ENCODE peak calls at places on chromosomes 1 and 21, in eight cellular contexts. One of them, this sample, is unnamed.

GRCh38 chr1:20417581-20417980 is 68.4 kb downstream of the CAMK2N1 start:
- DNase-seq in spleen: no peak
- DNase-seq in suprapubic skin: no peak
- DNase-seq in endothelial cell of umbilical vein: no peak
- DNase-seq in HL-60: no peak
- DNase-seq in transverse colon: no peak
- DNase-seq in esophagus muscularis mucosa: no peak
- DNase-seq in stomach: no peak
- DNase-seq in this sample: no peak

GRCh38 chr1:119420638-119421037 is 5.7 kb downstream of the HSD3B2 start:
- DNase-seq in spleen: no peak
- DNase-seq in suprapubic skin: no peak
- DNase-seq in endothelial cell of umbilical vein: no peak
- DNase-seq in HL-60: no peak
- DNase-seq in transverse colon: no peak
- DNase-seq in esophagus muscularis mucosa: no peak
- DNase-seq in stomach: no peak
- DNase-seq in this sample: no peak

GRCh38 chr1:27522860-27523665 is 33.1 kb upstream of the WASF2 start:
- DNase-seq in spleen: no peak
- DNase-seq in suprapubic skin: no peak
- DNase-seq in endothelial cell of umbilical vein: peak
- DNase-seq in HL-60: peak
- DNase-seq in transverse colon: no peak
- DNase-seq in esophagus muscularis mucosa: no peak
- DNase-seq in stomach: no peak
- DNase-seq in this sample: no peak

GRCh38 chr1:230682274-230682673 is 31.6 kb downstream of the AGT start:
- DNase-seq in spleen: no peak
- DNase-seq in suprapubic skin: no peak
- DNase-seq in endothelial cell of umbilical vein: no peak
- DNase-seq in HL-60: no peak
- DNase-seq in transverse colon: no peak
- DNase-seq in esophagus muscularis mucosa: no peak
- DNase-seq in stomach: no peak
- DNase-seq in this sample: no peak

GRCh38 chr1:38657873-38658272 is 201.7 kb downstream of the RRAGC start:
- DNase-seq in spleen: no peak
- DNase-seq in suprapubic skin: no peak
- DNase-seq in endothelial cell of umbilical vein: no peak
- DNase-seq in HL-60: no peak
- DNase-seq in transverse colon: no peak
- DNase-seq in esophagus muscularis mucosa: no peak
- DNase-seq in stomach: no peak
- DNase-seq in this sample: no peak

GRCh38 chr1:200323856-200324400 is 85.9 kb downstream of the ZNF281 start:
- DNase-seq in spleen: no peak
- DNase-seq in suprapubic skin: no peak
- DNase-seq in endothelial cell of umbilical vein: no peak
- DNase-seq in HL-60: no peak
- DNase-seq in transverse colon: no peak
- DNase-seq in esophagus muscularis mucosa: no peak
- DNase-seq in stomach: no peak
- DNase-seq in this sample: no peak

GRCh38 chr1:26907071-26907922 is 6.5 kb downstream of the NR0B2 start:
- DNase-seq in spleen: no peak
- DNase-seq in suprapubic skin: no peak
- DNase-seq in endothelial cell of umbilical vein: peak
- DNase-seq in HL-60: no peak
- DNase-seq in transverse colon: peak
- DNase-seq in esophagus muscularis mucosa: no peak
- DNase-seq in stomach: peak
- DNase-seq in this sample: no peak

GRCh38 chr21:18449586-18449985 is 46.0 kb upstream of the TMPRSS15 start:
- DNase-seq in spleen: no peak
- DNase-seq in suprapubic skin: no peak
- DNase-seq in endothelial cell of umbilical vein: no peak
- DNase-seq in HL-60: no peak
- DNase-seq in transverse colon: no peak
- DNase-seq in esophagus muscularis mucosa: no peak
- DNase-seq in stomach: no peak
- DNase-seq in this sample: no peak

GRCh38 chr1:24094554-24094953 is 17.4 kb downstream of the MYOM3 start:
- DNase-seq in spleen: no peak
- DNase-seq in suprapubic skin: no peak
- DNase-seq in endothelial cell of umbilical vein: no peak
- DNase-seq in HL-60: no peak
- DNase-seq in transverse colon: no peak
- DNase-seq in esophagus muscularis mucosa: no peak
- DNase-seq in stomach: no peak
- DNase-seq in this sample: no peak

GRCh38 chr1:86339421-86339820 is 56.7 kb downstream of the ODF2L start:
- DNase-seq in spleen: no peak
- DNase-seq in suprapubic skin: no peak
- DNase-seq in endothelial cell of umbilical vein: no peak
- DNase-seq in HL-60: peak
- DNase-seq in transverse colon: no peak
- DNase-seq in esophagus muscularis mucosa: no peak
- DNase-seq in stomach: no peak
- DNase-seq in this sample: no peak

GRCh38 chr1:181778630-181779285 is 282.8 kb downstream of the ZNF648 start:
- DNase-seq in spleen: no peak
- DNase-seq in suprapubic skin: no peak
- DNase-seq in endothelial cell of umbilical vein: no peak
- DNase-seq in HL-60: no peak
- DNase-seq in transverse colon: no peak
- DNase-seq in esophagus muscularis mucosa: no peak
- DNase-seq in stomach: no peak
- DNase-seq in this sample: no peak

GRCh38 chr21:42071146-42071737 is at the start of gene UMODL1:
- DNase-seq in spleen: peak
- DNase-seq in suprapubic skin: no peak
- DNase-seq in endothelial cell of umbilical vein: no peak
- DNase-seq in HL-60: no peak
- DNase-seq in transverse colon: no peak
- DNase-seq in esophagus muscularis mucosa: no peak
- DNase-seq in stomach: no peak
- DNase-seq in this sample: no peak

GRCh38 chr1:225906467-225906866 is 17.5 kb upstream of the LEFTY1 start:
- DNase-seq in spleen: peak
- DNase-seq in suprapubic skin: no peak
- DNase-seq in endothelial cell of umbilical vein: no peak
- DNase-seq in HL-60: no peak
- DNase-seq in transverse colon: no peak
- DNase-seq in esophagus muscularis mucosa: no peak
- DNase-seq in stomach: no peak
- DNase-seq in this sample: no peak

GRCh38 chr1:184558691-184559090 is 171.9 kb downstream of the C1orf21 start:
- DNase-seq in spleen: no peak
- DNase-seq in suprapubic skin: no peak
- DNase-seq in endothelial cell of umbilical vein: no peak
- DNase-seq in HL-60: no peak
- DNase-seq in transverse colon: no peak
- DNase-seq in esophagus muscularis mucosa: no peak
- DNase-seq in stomach: no peak
- DNase-seq in this sample: no peak

GRCh38 chr1:245995474-245995873 is 511.6 kb downstream of the SMYD3 start:
- DNase-seq in spleen: no peak
- DNase-seq in suprapubic skin: no peak
- DNase-seq in endothelial cell of umbilical vein: no peak
- DNase-seq in HL-60: no peak
- DNase-seq in transverse colon: no peak
- DNase-seq in esophagus muscularis mucosa: no peak
- DNase-seq in stomach: no peak
- DNase-seq in this sample: no peak

GRCh38 chr1:156766288-156767100 is 841 bp upstream of the PRCC start:
- DNase-seq in spleen: peak
- DNase-seq in suprapubic skin: peak
- DNase-seq in endothelial cell of umbilical vein: no peak
- DNase-seq in HL-60: no peak
- DNase-seq in transverse colon: no peak
- DNase-seq in esophagus muscularis mucosa: no peak
- DNase-seq in stomach: no peak
- DNase-seq in this sample: peak

DNA sequence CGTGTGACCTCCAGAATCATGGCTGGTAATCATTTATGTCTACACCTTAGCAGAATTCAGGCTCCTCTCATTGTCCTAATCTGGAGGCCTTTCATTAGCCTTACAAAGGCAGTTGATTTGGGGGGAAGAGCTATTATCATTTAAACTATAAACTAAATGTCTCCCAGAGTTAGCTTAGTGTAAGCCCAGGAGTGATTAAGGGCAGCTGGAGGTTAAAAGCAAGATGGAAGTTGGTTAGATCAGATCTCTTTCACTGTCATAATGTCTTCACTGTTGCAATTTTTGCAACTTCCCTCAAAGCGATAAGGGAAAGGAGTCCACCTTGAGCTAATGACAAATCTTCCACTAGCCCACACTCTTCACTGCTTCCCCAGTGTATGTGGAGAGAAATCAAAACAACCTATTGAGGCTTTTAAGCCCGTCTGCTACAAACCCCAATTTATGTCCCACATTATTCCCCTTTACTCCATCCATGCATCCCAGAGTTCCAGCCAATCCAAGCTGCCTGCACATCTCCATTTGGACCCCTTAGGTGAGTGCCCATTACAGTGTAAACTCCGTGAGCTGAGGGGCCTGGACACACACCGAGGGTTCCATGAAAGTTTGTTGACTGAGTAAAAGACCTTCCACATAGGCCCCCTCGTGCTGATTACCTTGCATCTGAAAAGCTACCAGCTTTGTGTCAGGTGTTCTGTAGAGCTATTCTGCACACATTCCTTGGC is 61.4 kb upstream of the KLHDC7A start:
- DNase-seq in spleen: no peak
- DNase-seq in suprapubic skin: no peak
- DNase-seq in endothelial cell of umbilical vein: no peak
- DNase-seq in HL-60: no peak
- DNase-seq in transverse colon: no peak
- DNase-seq in esophagus muscularis mucosa: no peak
- DNase-seq in stomach: no peak
- DNase-seq in this sample: no peak
- H3K4me3 ChIP-seq in spleen: no peak
- H3K4me3 ChIP-seq in suprapubic skin: no peak
- H3K4me3 ChIP-seq in endothelial cell of umbilical vein: no peak
- H3K4me3 ChIP-seq in HL-60: no peak
- H3K4me3 ChIP-seq in transverse colon: no peak
- H3K4me3 ChIP-seq in esophagus muscularis mucosa: no peak
- H3K4me3 ChIP-seq in stomach: no peak
- H3K4me3 ChIP-seq in this sample: no peak

DNA sequence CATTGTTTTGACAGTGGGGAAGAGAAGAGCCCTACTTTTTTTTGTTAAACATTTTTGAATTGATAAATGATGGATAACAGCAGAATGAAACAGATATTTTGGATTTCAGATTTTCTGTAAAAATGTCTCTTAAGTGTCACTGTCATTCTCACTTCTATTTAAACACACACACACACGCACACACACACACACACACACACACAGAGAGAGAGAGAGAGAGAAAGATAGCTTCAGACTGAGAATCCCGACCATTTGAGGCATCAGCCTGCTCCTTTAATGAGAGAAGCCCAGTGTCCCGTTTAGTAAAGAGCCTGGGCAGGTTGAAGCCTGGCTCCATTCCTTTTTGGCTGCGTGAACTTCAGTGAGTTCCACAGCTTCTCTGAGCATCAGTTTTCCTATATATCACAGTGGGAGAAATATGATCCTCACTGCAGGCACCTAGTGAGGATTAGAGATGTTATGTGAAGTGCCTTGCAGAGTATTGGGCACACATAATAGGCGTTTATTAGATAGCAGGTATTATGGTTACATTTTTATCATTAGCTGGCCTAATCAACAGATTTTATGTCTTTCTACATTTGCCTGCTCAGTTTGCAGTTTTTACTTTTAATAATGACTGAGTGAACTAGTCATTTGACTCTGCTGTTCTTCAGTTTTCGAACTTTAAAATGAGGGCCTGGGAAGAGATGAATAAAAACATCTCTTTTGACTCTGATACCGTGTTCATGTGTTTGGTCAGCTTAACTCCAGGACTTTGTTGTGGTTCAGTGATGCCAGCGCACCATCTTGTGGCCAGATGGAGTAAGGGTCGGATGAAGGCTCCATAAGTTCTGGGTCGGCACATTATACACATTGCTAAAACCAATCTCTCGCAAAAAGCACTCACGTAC is 78.8 kb upstream of the GPR88 start:
- DNase-seq in spleen: peak
- DNase-seq in suprapubic skin: peak
- DNase-seq in endothelial cell of umbilical vein: peak
- DNase-seq in HL-60: peak
- DNase-seq in transverse colon: peak
- DNase-seq in esophagus muscularis mucosa: no peak
- DNase-seq in stomach: peak
- DNase-seq in this sample: peak
- TF ChIP-seq POLR2AphosphoS5 in spleen: no peak
- TF ChIP-seq POLR2AphosphoS5 in suprapubic skin: no peak
- TF ChIP-seq POLR2AphosphoS5 in endothelial cell of umbilical vein: no peak
- TF ChIP-seq POLR2AphosphoS5 in HL-60: no peak
- TF ChIP-seq POLR2AphosphoS5 in transverse colon: no peak
- TF ChIP-seq POLR2AphosphoS5 in esophagus muscularis mucosa: peak
- TF ChIP-seq POLR2AphosphoS5 in stomach: no peak
- TF ChIP-seq POLR2AphosphoS5 in this sample: peak

DNA sequence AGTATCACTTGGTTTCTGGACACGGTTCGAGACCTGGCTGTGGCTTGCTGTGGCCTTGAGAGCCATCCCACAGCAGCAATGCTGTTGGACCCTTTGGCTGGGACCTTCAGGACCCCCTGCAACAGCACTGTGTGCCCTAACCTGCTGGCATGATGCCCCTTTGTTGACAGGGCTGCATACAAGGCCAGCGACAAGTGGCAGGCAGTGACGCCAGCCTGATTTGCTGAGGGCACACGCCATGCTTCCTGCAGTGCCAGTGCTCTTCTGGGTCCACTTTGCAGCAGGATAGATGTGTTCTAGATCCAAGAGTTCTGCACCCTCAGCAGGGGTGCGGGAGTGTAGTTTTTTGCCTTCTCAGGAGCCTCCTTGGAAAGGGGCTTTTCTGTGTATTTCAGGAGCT is 32.8 kb downstream of the COQ8A start:
- DNase-seq in spleen: no peak
- DNase-seq in suprapubic skin: no peak
- DNase-seq in endothelial cell of umbilical vein: no peak
- DNase-seq in HL-60: no peak
- DNase-seq in transverse colon: no peak
- DNase-seq in esophagus muscularis mucosa: no peak
- DNase-seq in stomach: no peak
- DNase-seq in this sample: peak
- H3K4me3 ChIP-seq in spleen: no peak
- H3K4me3 ChIP-seq in suprapubic skin: no peak
- H3K4me3 ChIP-seq in endothelial cell of umbilical vein: no peak
- H3K4me3 ChIP-seq in HL-60: no peak
- H3K4me3 ChIP-seq in transverse colon: no peak
- H3K4me3 ChIP-seq in esophagus muscularis mucosa: no peak
- H3K4me3 ChIP-seq in stomach: no peak
- H3K4me3 ChIP-seq in this sample: no peak

GRCh38 chr1:97200627-97201026 is 479.0 kb downstream of the PTBP2 start:
- DNase-seq in spleen: no peak
- DNase-seq in suprapubic skin: no peak
- DNase-seq in endothelial cell of umbilical vein: no peak
- DNase-seq in HL-60: no peak
- DNase-seq in transverse colon: no peak
- DNase-seq in esophagus muscularis mucosa: no peak
- DNase-seq in stomach: no peak
- DNase-seq in this sample: no peak
- TF ChIP-seq POLR2AphosphoS5 in spleen: no peak
- TF ChIP-seq POLR2AphosphoS5 in suprapubic skin: no peak
- TF ChIP-seq POLR2AphosphoS5 in endothelial cell of umbilical vein: no peak
- TF ChIP-seq POLR2AphosphoS5 in HL-60: no peak
- TF ChIP-seq POLR2AphosphoS5 in transverse colon: no peak
- TF ChIP-seq POLR2AphosphoS5 in esophagus muscularis mucosa: no peak
- TF ChIP-seq POLR2AphosphoS5 in stomach: no peak
- TF ChIP-seq POLR2AphosphoS5 in this sample: no peak

GRCh38 chr1:117147341-117147831 is 25.8 kb upstream of the TRIM45 start:
- DNase-seq in spleen: no peak
- DNase-seq in suprapubic skin: no peak
- DNase-seq in endothelial cell of umbilical vein: no peak
- DNase-seq in HL-60: no peak
- DNase-seq in transverse colon: no peak
- DNase-seq in esophagus muscularis mucosa: no peak
- DNase-seq in stomach: no peak
- DNase-seq in this sample: no peak
- H3K4me3 ChIP-seq in spleen: no peak
- H3K4me3 ChIP-seq in suprapubic skin: no peak
- H3K4me3 ChIP-seq in endothelial cell of umbilical vein: no peak
- H3K4me3 ChIP-seq in HL-60: no peak
- H3K4me3 ChIP-seq in transverse colon: no peak
- H3K4me3 ChIP-seq in esophagus muscularis mucosa: no peak
- H3K4me3 ChIP-seq in stomach: no peak
- H3K4me3 ChIP-seq in this sample: no peak